ENCODE peak calls at places on chromosomes 13 and 19, in seven cellular contexts. One of them, this sample, is unnamed.

GRCh38 chr19:11142528-11143171 is 12.9 kb downstream of the SPC24 start:
- DNase-seq in fibroblast of pulmonary artery: peak
- DNase-seq in kidney: peak
- DNase-seq in astrocyte: peak
- DNase-seq in AG04450: peak
- DNase-seq in fibroblast of mammary gland: peak
- DNase-seq in BE2C: peak
- DNase-seq in this sample: peak

GRCh38 chr19:19422156-19422555 is 16.7 kb downstream of the GATAD2A start:
- DNase-seq in fibroblast of pulmonary artery: no peak
- DNase-seq in kidney: peak
- DNase-seq in astrocyte: no peak
- DNase-seq in AG04450: no peak
- DNase-seq in fibroblast of mammary gland: no peak
- DNase-seq in BE2C: no peak
- DNase-seq in this sample: no peak

GRCh38 chr13:25977216-25977615 is 74.6 kb downstream of the SHISA2 start:
- DNase-seq in fibroblast of pulmonary artery: peak
- DNase-seq in kidney: no peak
- DNase-seq in astrocyte: no peak
- DNase-seq in AG04450: no peak
- DNase-seq in fibroblast of mammary gland: no peak
- DNase-seq in BE2C: no peak
- DNase-seq in this sample: no peak

GRCh38 chr13:21033866-21034601 is 27.4 kb downstream of the LATS2 start:
- DNase-seq in fibroblast of pulmonary artery: no peak
- DNase-seq in kidney: no peak
- DNase-seq in astrocyte: peak
- DNase-seq in AG04450: no peak
- DNase-seq in fibroblast of mammary gland: peak
- DNase-seq in BE2C: no peak
- DNase-seq in this sample: no peak

GRCh38 chr13:102276479-102276878 is 125.4 kb downstream of the FGF14 start:
- DNase-seq in fibroblast of pulmonary artery: no peak
- DNase-seq in kidney: no peak
- DNase-seq in astrocyte: no peak
- DNase-seq in AG04450: no peak
- DNase-seq in fibroblast of mammary gland: no peak
- DNase-seq in BE2C: no peak
- DNase-seq in this sample: no peak

GRCh38 chr19:16476401-16476800 is 4.6 kb upstream of the EPS15L1 start:
- DNase-seq in fibroblast of pulmonary artery: no peak
- DNase-seq in kidney: no peak
- DNase-seq in astrocyte: no peak
- DNase-seq in AG04450: no peak
- DNase-seq in fibroblast of mammary gland: no peak
- DNase-seq in BE2C: no peak
- DNase-seq in this sample: no peak

GRCh38 chr13:45242070-45242469 is 41.2 kb upstream of the KCTD4 start:
- DNase-seq in fibroblast of pulmonary artery: peak
- DNase-seq in kidney: no peak
- DNase-seq in astrocyte: no peak
- DNase-seq in AG04450: no peak
- DNase-seq in fibroblast of mammary gland: peak
- DNase-seq in BE2C: peak
- DNase-seq in this sample: no peak

GRCh38 chr13:52868190-52868589 is 19.8 kb upstream of the PCDH8 start:
- DNase-seq in fibroblast of pulmonary artery: no peak
- DNase-seq in kidney: no peak
- DNase-seq in astrocyte: no peak
- DNase-seq in AG04450: no peak
- DNase-seq in fibroblast of mammary gland: no peak
- DNase-seq in BE2C: no peak
- DNase-seq in this sample: no peak

DNA sequence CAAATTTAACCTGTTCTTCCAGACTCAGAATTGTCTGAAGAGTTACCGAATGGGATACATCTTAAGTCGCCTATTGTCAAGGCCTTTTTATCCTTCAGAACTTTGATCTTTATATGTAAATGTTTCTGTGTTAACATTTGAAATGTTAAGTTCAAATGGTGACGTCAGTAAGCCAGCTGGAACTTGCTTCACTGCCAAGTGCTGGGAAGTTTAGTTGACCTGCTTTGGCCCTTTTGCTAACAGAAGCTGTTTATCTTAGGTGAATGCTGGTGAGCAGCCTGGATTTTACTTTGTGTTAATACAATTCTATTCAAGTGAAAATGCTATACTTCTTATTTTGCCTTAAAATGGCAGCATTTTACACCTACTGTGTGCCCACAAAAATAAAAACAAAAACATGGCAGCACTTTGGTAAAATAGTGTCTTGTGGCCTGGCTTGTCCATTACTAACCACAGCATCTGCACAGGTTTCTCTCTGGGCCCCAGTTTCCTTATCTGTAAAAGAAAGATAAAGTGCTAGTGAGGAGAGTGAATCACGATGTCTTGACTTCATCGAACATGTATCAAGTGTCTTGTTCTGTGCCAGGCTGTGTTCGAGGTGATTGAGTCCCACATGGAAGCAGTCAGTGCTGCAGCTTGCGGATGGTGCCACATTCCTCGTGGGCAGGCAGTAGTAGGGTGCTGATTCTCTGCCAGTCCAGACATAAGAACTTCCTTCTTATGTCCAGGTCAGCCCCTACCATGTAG is 2.2 kb downstream of the NAXD start:
- DNase-seq in fibroblast of pulmonary artery: peak
- DNase-seq in kidney: no peak
- DNase-seq in astrocyte: peak
- DNase-seq in AG04450: peak
- DNase-seq in fibroblast of mammary gland: peak
- DNase-seq in BE2C: no peak
- DNase-seq in this sample: no peak
- H3K4me3 ChIP-seq in fibroblast of pulmonary artery: peak
- H3K4me3 ChIP-seq in kidney: peak
- H3K4me3 ChIP-seq in astrocyte: no peak
- H3K4me3 ChIP-seq in AG04450: peak
- H3K4me3 ChIP-seq in fibroblast of mammary gland: no peak
- H3K4me3 ChIP-seq in BE2C: no peak
- H3K4me3 ChIP-seq in this sample: peak

GRCh38 chr13:75802161-75802560 is 166.0 kb downstream of the LMO7 start:
- DNase-seq in fibroblast of pulmonary artery: no peak
- DNase-seq in kidney: no peak
- DNase-seq in astrocyte: no peak
- DNase-seq in AG04450: no peak
- DNase-seq in fibroblast of mammary gland: no peak
- DNase-seq in BE2C: no peak
- DNase-seq in this sample: no peak

GRCh38 chr13:75801388-75801787 is 165.3 kb downstream of the LMO7 start:
- DNase-seq in fibroblast of pulmonary artery: no peak
- DNase-seq in kidney: no peak
- DNase-seq in astrocyte: no peak
- DNase-seq in AG04450: no peak
- DNase-seq in fibroblast of mammary gland: no peak
- DNase-seq in BE2C: no peak
- DNase-seq in this sample: no peak

GRCh38 chr13:75803175-75803611 is 167.1 kb downstream of the LMO7 start:
- DNase-seq in fibroblast of pulmonary artery: no peak
- DNase-seq in kidney: no peak
- DNase-seq in astrocyte: no peak
- DNase-seq in AG04450: no peak
- DNase-seq in fibroblast of mammary gland: no peak
- DNase-seq in BE2C: no peak
- DNase-seq in this sample: no peak

GRCh38 chr13:75798353-75799245 is 162.5 kb downstream of the LMO7 start:
- DNase-seq in fibroblast of pulmonary artery: peak
- DNase-seq in kidney: no peak
- DNase-seq in astrocyte: peak
- DNase-seq in AG04450: no peak
- DNase-seq in fibroblast of mammary gland: peak
- DNase-seq in BE2C: no peak
- DNase-seq in this sample: peak

GRCh38 chr13:75800545-75800944 is 164.4 kb downstream of the LMO7 start:
- DNase-seq in fibroblast of pulmonary artery: no peak
- DNase-seq in kidney: no peak
- DNase-seq in astrocyte: no peak
- DNase-seq in AG04450: no peak
- DNase-seq in fibroblast of mammary gland: no peak
- DNase-seq in BE2C: no peak
- DNase-seq in this sample: no peak
- TF ChIP-seq CTCF in fibroblast of pulmonary artery: no peak
- TF ChIP-seq CTCF in kidney: peak
- TF ChIP-seq CTCF in astrocyte: no peak
- TF ChIP-seq CTCF in AG04450: no peak
- TF ChIP-seq CTCF in fibroblast of mammary gland: no peak
- TF ChIP-seq CTCF in BE2C: no peak
- TF ChIP-seq CTCF in this sample: no peak

DNA sequence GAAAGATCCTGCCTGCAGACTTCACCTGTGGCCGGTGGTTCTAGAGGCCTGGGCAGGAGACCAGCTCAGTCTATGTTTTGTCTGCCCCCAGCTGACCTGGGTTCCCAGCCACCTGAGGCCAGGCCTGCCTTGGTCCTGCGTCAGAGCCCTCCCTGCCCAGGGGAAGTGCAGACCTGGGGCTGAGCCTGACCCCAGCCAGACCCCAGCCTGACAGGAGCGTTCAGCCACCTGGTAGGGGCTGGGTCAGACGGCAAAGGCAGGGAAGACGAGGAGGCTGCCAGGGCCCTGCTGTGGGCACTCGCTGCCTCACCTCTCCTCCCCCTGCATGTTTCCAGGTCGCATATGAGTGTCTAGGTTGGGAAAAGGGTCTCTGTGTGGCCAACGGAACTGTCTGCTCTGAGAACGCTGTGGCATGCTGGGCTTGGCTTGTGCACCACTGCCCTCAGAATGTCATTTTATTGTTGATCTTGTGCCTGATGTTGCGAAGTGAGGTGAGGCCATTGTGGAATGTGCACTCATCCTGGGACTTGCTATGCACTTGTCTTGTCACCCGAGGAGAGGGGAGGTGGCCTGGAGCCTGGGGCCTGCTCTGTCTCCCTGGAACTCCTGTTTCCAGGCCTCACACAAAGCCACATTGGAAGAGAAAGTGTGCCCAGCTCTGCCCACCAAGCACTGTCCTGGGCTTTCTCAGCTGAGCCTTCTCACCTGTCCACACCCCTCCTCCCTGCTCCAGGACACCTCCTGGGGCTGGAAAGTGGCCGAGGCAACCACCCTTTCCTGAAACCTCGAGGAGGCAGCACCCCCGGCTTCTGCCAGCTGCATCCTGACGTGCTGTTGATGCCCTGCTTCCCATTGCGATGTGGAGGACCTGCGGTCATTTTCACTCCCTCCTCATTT is 15.2 kb upstream of the MCF2L start:
- DNase-seq in fibroblast of pulmonary artery: no peak
- DNase-seq in kidney: no peak
- DNase-seq in astrocyte: no peak
- DNase-seq in AG04450: no peak
- DNase-seq in fibroblast of mammary gland: no peak
- DNase-seq in BE2C: no peak
- DNase-seq in this sample: no peak
- H3K4me3 ChIP-seq in fibroblast of pulmonary artery: no peak
- H3K4me3 ChIP-seq in kidney: no peak
- H3K4me3 ChIP-seq in astrocyte: no peak
- H3K4me3 ChIP-seq in AG04450: no peak
- H3K4me3 ChIP-seq in fibroblast of mammary gland: no peak
- H3K4me3 ChIP-seq in BE2C: no peak
- H3K4me3 ChIP-seq in this sample: no peak

GRCh38 chr13:24865158-24865557 is 101.2 kb downstream of the RNF17 start:
- DNase-seq in fibroblast of pulmonary artery: peak
- DNase-seq in kidney: no peak
- DNase-seq in astrocyte: no peak
- DNase-seq in AG04450: no peak
- DNase-seq in fibroblast of mammary gland: peak
- DNase-seq in BE2C: no peak
- DNase-seq in this sample: no peak
- TF ChIP-seq CTCF in fibroblast of pulmonary artery: peak
- TF ChIP-seq CTCF in kidney: no peak
- TF ChIP-seq CTCF in astrocyte: no peak
- TF ChIP-seq CTCF in AG04450: peak
- TF ChIP-seq CTCF in fibroblast of mammary gland: peak
- TF ChIP-seq CTCF in BE2C: no peak
- TF ChIP-seq CTCF in this sample: no peak

DNA sequence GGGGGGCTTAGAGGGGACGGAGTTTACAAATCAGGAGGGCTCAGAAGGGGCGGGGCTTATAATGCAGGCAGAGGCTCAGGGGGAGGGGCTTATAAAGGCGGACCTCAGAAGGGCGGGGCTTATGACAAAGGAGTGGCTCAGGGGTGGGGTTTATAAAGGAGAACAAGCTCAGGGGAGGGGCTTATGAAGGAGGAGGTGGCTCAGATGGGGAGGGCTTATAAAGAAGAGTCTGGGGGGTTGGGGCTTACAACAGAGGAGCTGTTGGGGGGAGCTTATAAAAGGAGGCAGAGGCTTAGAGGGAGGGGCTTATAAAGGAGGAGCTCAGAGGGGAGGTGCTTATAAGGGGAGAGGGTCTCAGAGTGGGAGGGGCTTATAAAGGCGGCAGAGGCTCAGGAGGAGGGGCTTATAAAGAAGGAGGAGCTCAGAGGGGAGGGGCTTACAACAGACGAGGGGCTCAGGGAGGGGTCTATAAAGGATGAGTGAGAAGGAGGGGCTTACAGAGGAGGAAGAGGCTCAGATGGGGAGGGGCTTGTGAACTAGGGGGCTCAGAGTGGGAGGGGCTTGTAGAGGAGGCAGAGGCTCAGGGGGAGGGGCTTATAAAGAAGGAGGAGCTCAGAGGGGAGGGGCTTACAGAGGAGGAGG is 1.0 kb downstream of the SMIM24 start:
- DNase-seq in fibroblast of pulmonary artery: no peak
- DNase-seq in kidney: no peak
- DNase-seq in astrocyte: no peak
- DNase-seq in AG04450: no peak
- DNase-seq in fibroblast of mammary gland: peak
- DNase-seq in BE2C: peak
- DNase-seq in this sample: no peak
- H3K4me3 ChIP-seq in fibroblast of pulmonary artery: no peak
- H3K4me3 ChIP-seq in kidney: peak
- H3K4me3 ChIP-seq in astrocyte: no peak
- H3K4me3 ChIP-seq in AG04450: no peak
- H3K4me3 ChIP-seq in fibroblast of mammary gland: no peak
- H3K4me3 ChIP-seq in BE2C: no peak
- H3K4me3 ChIP-seq in this sample: no peak

GRCh38 chr13:23876265-23876664 is 12.9 kb downstream of the MIPEP start:
- DNase-seq in fibroblast of pulmonary artery: peak
- DNase-seq in kidney: no peak
- DNase-seq in astrocyte: no peak
- DNase-seq in AG04450: no peak
- DNase-seq in fibroblast of mammary gland: no peak
- DNase-seq in BE2C: no peak
- DNase-seq in this sample: no peak
- TF ChIP-seq CTCF in fibroblast of pulmonary artery: peak
- TF ChIP-seq CTCF in kidney: peak
- TF ChIP-seq CTCF in astrocyte: peak
- TF ChIP-seq CTCF in AG04450: peak
- TF ChIP-seq CTCF in fibroblast of mammary gland: peak
- TF ChIP-seq CTCF in BE2C: peak
- TF ChIP-seq CTCF in this sample: peak

DNA sequence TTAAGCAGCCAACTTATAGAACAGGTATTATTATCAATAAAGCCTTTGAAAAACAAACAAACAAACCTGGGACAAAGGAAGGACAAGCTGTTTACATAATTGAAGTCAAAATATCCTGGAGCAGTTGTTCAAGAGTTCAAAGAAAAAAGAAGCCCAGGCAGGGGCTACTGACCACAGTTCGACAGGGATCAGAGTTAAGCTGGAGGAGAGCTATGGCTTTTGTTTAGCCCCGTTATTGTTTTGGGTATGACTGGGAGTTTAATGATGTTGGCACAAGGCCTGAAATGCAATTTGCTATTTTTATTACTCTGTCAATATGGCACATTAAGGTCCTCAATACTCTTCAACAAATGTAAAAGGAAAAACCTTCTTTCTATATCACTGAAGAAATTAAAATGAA is 624.4 kb upstream of the KLHL1 start:
- DNase-seq in fibroblast of pulmonary artery: no peak
- DNase-seq in kidney: no peak
- DNase-seq in astrocyte: no peak
- DNase-seq in AG04450: no peak
- DNase-seq in fibroblast of mammary gland: no peak
- DNase-seq in BE2C: no peak
- DNase-seq in this sample: no peak
- H3K4me3 ChIP-seq in fibroblast of pulmonary artery: no peak
- H3K4me3 ChIP-seq in kidney: no peak
- H3K4me3 ChIP-seq in astrocyte: no peak
- H3K4me3 ChIP-seq in AG04450: no peak
- H3K4me3 ChIP-seq in fibroblast of mammary gland: no peak
- H3K4me3 ChIP-seq in BE2C: no peak
- H3K4me3 ChIP-seq in this sample: no peak

This sample was measured in HFF-Myc.